ENCODE peak calls at places on chromosomes 1 and 21, in eight cellular contexts. P, B, E, K, Q, A, H and S are unnamed samples.

GRCh38 chr21:41767606-41768370 is 936 bp upstream of the RIPK4 start:
- DNase-seq in K (peak; percentile 69), P (peak; percentile 17), Q (no peak), A (no peak), B (no peak), E (no peak), H (no peak), S (peak; percentile 68)

GRCh38 chr21:44349416-44349846 is 4.0 kb upstream of the TRPM2 start:
- DNase-seq in P (no peak), E (no peak), A (no peak), K (no peak), H (no peak), B (no peak), Q (no peak), S (no peak)

GRCh38 chr1:18128298-18128697 is 20.7 kb downstream of the IGSF21 start:
- DNase-seq in E (no peak), B (no peak), K (no peak), A (no peak), P (no peak), H (no peak), Q (no peak), S (no peak)

GRCh38 chr1:112882271-112882744 is 73.7 kb downstream of the SLC16A1 start:
- DNase-seq in Q (no peak), E (no peak), P (no peak), A (no peak), H (no peak), B (no peak), K (no peak), S (no peak)

GRCh38 chr1:200989337-200989736 is 34.2 kb downstream of the KIF21B start:
- DNase-seq in H (no peak), P (no peak), B (no peak), K (no peak), A (no peak), Q (no peak), E (no peak), S (no peak)

GRCh38 chr1:209931141-209931540 is 6.9 kb upstream of the SYT14 start:
- DNase-seq in P (no peak), E (no peak), Q (no peak), A (no peak), B (no peak), H (no peak), K (no peak), S (no peak)

GRCh38 chr1:192952646-192953045 is 106.5 kb downstream of the UCHL5 start:
- DNase-seq in P (peak; percentile 33), B (no peak), E (no peak), H (no peak), A (no peak), K (no peak), Q (no peak), S (no peak)

GRCh38 chr1:19613075-19613748 is 30.9 kb upstream of the NBL1 start:
- DNase-seq in Q (no peak), H (no peak), B (no peak), A (no peak), E (no peak), P (no peak), K (no peak), S (no peak)

GRCh38 chr1:203592156-203592555 is 34.5 kb upstream of the ATP2B4 start:
- DNase-seq in K (no peak), P (peak; percentile 42), A (no peak), H (no peak), Q (peak; percentile 44), E (no peak), B (peak; percentile 66), S (no peak)

GRCh38 chr1:43036457-43036827 is 77.8 kb upstream of the SLC2A1 start:
- DNase-seq in B (no peak), H (no peak), A (no peak), Q (no peak), P (peak; percentile 23), K (no peak), E (no peak), S (no peak)

GRCh38 chr1:203839081-203839480 is 22.3 kb upstream of the SNRPE start:
- DNase-seq in Q (no peak), B (no peak), H (no peak), K (no peak), A (no peak), P (peak; percentile 76), E (no peak), S (no peak)

GRCh38 chr1:19033516-19033840 is 77.0 kb upstream of the IFFO2 start:
- DNase-seq in K (peak; percentile 43), B (no peak), Q (no peak), E (no peak), H (no peak), P (no peak), A (no peak), S (no peak)

GRCh38 chr1:904271-904950 is 19.3 kb upstream of the SAMD11 start:
- DNase-seq in P (peak; percentile 69), B (peak; percentile 82), K (peak; percentile 76), A (no peak), E (peak; percentile 59), Q (peak; percentile 86), H (peak; percentile 69), S (peak; percentile 57)

GRCh38 chr1:108327534-108328462 is 83.9 kb upstream of the NBPF4 start:
- DNase-seq in P (no peak), A (no peak), H (no peak), B (peak; percentile 71), Q (no peak), E (no peak), K (no peak), S (no peak)

GRCh38 chr1:101000141-101000867 is 25.3 kb downstream of the DPH5 start:
- DNase-seq in K (no peak), E (no peak), H (no peak), P (peak; percentile 31), B (no peak), A (no peak), Q (no peak), S (no peak)

GRCh38 chr1:154726443-154726842 is 118.5 kb upstream of the ADAR start:
- DNase-seq in K (peak; percentile 23), Q (no peak), B (no peak), A (no peak), P (no peak), H (no peak), E (no peak), S (no peak)

GRCh38 chr1:38899560-38899959 is 18.2 kb upstream of the GJA9 start:
- DNase-seq in E (no peak), A (no peak), Q (no peak), B (no peak), H (no peak), P (no peak), K (no peak), S (no peak)

GRCh38 chr1:234326493-234327366 is 46.5 kb upstream of the COA6 start:
- DNase-seq in P (peak; percentile 43), E (peak; percentile 60), Q (peak; percentile 84), K (peak; percentile 41), B (peak; percentile 81), A (no peak), H (peak; percentile 76), S (peak; percentile 61)

GRCh38 chr1:204883405-204883804 is 12.7 kb downstream of the NFASC start:
- DNase-seq in H (no peak), B (no peak), P (no peak), Q (no peak), K (no peak), A (no peak), E (no peak), S (no peak)